ENCODE peak calls at places on chromosomes 12 and 14, in ten cellular contexts. J, I, Z, M, N, L, U, P, D and F are unnamed samples.

GRCh38 chr14:23434488-23435219 is 806 bp downstream of the MYH7 start:
- DNase-seq in J (no peak), I (no peak), Z (peak; percentile 13), M (no peak), N (no peak), L (no peak), U (no peak), P (no peak), D (no peak), F (no peak)

GRCh38 chr12:27462851-27463250 is 16.3 kb downstream of the SMCO2 start:
- DNase-seq in J (no peak), I (no peak), Z (no peak), M (no peak), N (no peak), L (no peak), U (peak; percentile 58), P (peak; percentile 32), D (no peak), F (no peak)

GRCh38 chr14:99378782-99379214 is 101.9 kb downstream of the SETD3 start:
- DNase-seq in J (peak; percentile 72), I (no peak), Z (no peak), M (no peak), N (no peak), L (no peak), U (no peak), P (peak; percentile 94), D (no peak), F (peak; percentile 84)

GRCh38 chr14:60008042-60008441 is 83.7 kb upstream of the PCNX4 start:
- DNase-seq in J (peak; percentile 80), I (no peak), Z (no peak), M (no peak), N (no peak), L (no peak), U (no peak), P (no peak), D (no peak), F (peak; percentile 13)

GRCh38 chr14:21097616-21098133 is 780 bp downstream of the ZNF219 start:
- DNase-seq in J (no peak), I (no peak), Z (no peak), M (peak; percentile 85), N (no peak), L (no peak), U (peak; percentile 58), P (peak; percentile 83), D (no peak), F (no peak)

GRCh38 chr12:1716911-1717310 is 26.0 kb downstream of the ADIPOR2 start:
- DNase-seq in J (no peak), I (no peak), Z (no peak), M (no peak), N (no peak), L (no peak), U (no peak), P (peak; percentile 58), D (no peak), F (no peak)

GRCh38 chr14:51834218-51834617 is 26.2 kb upstream of the GNG2 start:
- DNase-seq in J (no peak), I (no peak), Z (no peak), M (no peak), N (no peak), L (no peak), U (no peak), P (no peak), D (no peak), F (no peak)

GRCh38 chr12:116838395-116838794 is 42.8 kb downstream of the HRK start:
- DNase-seq in J (no peak), I (no peak), Z (no peak), M (no peak), N (no peak), L (no peak), U (no peak), P (no peak), D (no peak), F (no peak)

GRCh38 chr12:79452906-79453305 is 237.9 kb downstream of the PAWR start:
- DNase-seq in J (peak; percentile 8), I (no peak), Z (no peak), M (no peak), N (no peak), L (no peak), U (peak; percentile 31), P (no peak), D (no peak), F (no peak)

GRCh38 chr12:79451365-79451764 is 239.4 kb downstream of the PAWR start:
- DNase-seq in J (peak; percentile 21), I (no peak), Z (no peak), M (no peak), N (no peak), L (no peak), U (no peak), P (no peak), D (no peak), F (no peak)

GRCh38 chr12:79455314-79455713 is 235.4 kb downstream of the PAWR start:
- DNase-seq in J (no peak), I (no peak), Z (no peak), M (no peak), N (no peak), L (no peak), U (no peak), P (no peak), D (no peak), F (no peak)

GRCh38 chr12:79451988-79452387 is 238.8 kb downstream of the PAWR start:
- DNase-seq in J (peak; percentile 96), I (peak; percentile 82), Z (peak; percentile 41), M (no peak), N (peak; percentile 59), L (no peak), U (peak; percentile 75), P (peak; percentile 78), D (peak; percentile 55), F (peak; percentile 63)

GRCh38 chr12:79454338-79454777 is 236.4 kb downstream of the PAWR start:
- DNase-seq in J (peak; percentile 53), I (no peak), Z (no peak), M (no peak), N (no peak), L (no peak), U (no peak), P (no peak), D (no peak), F (peak; percentile 20)
- H3K27ac ChIP-seq in J (peak overlapping the region; percentile 17), I (no peak overlapping the region), Z (no peak overlapping the region), M (no peak overlapping the region), N (no peak overlapping the region), L (no peak overlapping the region), U (peak overlapping the region; percentile 44), P (peak overlapping the region; percentile 69), D (peak overlapping the region; percentile 22), F (no peak overlapping the region)

DNA sequence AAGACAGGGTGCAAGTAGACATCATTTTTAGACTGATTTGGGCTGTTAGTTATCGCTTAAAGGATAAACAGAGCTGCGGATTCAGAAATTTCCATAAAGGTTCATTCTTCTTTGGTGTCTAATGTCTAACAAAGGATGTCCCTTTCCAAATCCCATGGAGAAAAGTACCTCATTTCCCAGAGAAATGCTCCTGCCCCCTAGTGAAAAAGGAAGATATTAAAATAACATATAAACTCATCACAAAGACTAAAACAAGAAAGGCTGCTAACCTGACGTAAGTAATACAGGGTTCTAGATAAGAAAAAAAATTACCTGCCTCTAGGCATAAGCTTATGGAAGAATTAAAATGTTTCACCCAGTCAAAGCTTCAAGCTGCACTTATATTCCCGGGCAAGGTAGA is 22.8 kb downstream of the ARMH4 start:
- DNase-seq in J (peak; percentile 46), I (no peak), Z (no peak), M (no peak), N (no peak), L (no peak), U (no peak), P (no peak), D (no peak), F (no peak)
- TF ChIP-seq CTCF in J (peak; percentile 81), I (no peak), Z (no peak), M (peak; percentile 39), N (no peak), L (no peak), U (no peak), P (peak; percentile 31), D (no peak), F (no peak)

GRCh38 chr12:123067654-123068053 is 83.2 kb downstream of the PITPNM2 start:
- DNase-seq in J (no peak), I (no peak), Z (no peak), M (no peak), N (no peak), L (no peak), U (no peak), P (no peak), D (no peak), F (no peak)

GRCh38 chr12:123071401-123072304 is 79.2 kb downstream of the PITPNM2 start:
- DNase-seq in J (no peak), I (peak; percentile 60), Z (no peak), M (peak; percentile 68), N (no peak), L (no peak), U (peak; percentile 77), P (peak; percentile 86), D (no peak), F (no peak)

GRCh38 chr12:123073962-123074801 is 76.7 kb downstream of the PITPNM2 start:
- DNase-seq in J (no peak), I (no peak), Z (no peak), M (no peak), N (no peak), L (no peak), U (no peak), P (no peak), D (no peak), F (no peak)

GRCh38 chr12:123069436-123070266 is 81.2 kb downstream of the PITPNM2 start:
- DNase-seq in J (no peak), I (no peak), Z (no peak), M (no peak), N (no peak), L (no peak), U (peak; percentile 65), P (no peak), D (no peak), F (no peak)

DNA sequence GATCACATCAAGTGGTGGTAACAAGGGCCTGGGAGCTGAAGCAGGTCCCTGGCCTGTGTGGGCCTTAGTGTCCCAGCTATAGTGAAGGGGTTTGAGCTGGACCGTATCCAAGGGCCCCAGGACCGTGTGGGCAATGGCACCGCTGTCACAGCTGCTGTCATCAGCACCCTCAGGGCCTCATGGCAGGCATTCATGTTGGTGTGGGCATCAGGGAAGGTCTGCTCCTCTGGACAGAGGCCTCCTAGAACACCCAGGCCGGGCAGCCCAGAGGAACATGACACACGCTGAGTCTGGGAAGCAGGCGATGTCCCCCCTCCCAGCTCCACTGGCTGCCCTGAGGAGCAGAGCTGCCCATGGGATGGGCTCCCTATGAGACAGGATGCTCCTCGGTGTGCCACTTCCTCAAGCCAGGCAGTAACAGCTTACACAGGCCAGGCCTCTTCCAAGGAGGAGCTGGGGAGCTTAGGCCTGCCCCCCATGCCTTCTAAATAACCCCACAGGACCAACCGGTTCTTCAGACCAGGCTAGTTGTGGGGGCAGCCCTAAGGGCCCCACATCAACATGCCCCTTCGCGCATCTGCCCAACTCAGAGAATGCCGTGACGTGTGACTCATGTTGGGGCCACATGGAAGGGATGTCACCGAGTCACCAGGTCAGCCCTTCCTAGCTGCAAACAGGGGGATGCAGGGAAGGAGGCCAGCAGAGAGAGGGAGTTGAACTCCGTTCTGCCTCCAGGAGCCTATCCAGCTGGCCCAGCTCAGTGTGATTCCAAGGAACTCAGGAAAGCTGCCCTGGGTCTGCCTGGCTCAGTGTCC is 80.4 kb downstream of the PITPNM2 start:
- DNase-seq in J (no peak), I (no peak), Z (no peak), M (no peak), N (no peak), L (no peak), U (no peak), P (no peak), D (no peak), F (no peak)
- H3K27ac ChIP-seq in J (no peak overlapping the region), I (no peak overlapping the region), Z (no peak overlapping the region), M (no peak overlapping the region), N (no peak overlapping the region), L (no peak overlapping the region), U (peak overlapping the region; percentile 76), P (no peak overlapping the region), D (peak overlapping the region; percentile 9), F (no peak overlapping the region)

GRCh38 chr12:80709811-80710726 is 2.6 kb downstream of the MYF6 start:
- DNase-seq in J (peak; percentile 39), I (no peak), Z (no peak), M (peak; percentile 75), N (no peak), L (no peak), U (no peak), P (no peak), D (no peak), F (no peak)
- TF ChIP-seq CTCF in J (peak; percentile 74), I (no peak), Z (no peak), M (peak; percentile 89), N (no peak), L (peak; percentile 41), U (no peak), P (peak; percentile 57), D (no peak), F (no peak)